ENCODE peak calls at places on chromosomes 1 and 21, in five cellular contexts. L, W, N, J and G are unnamed samples.

GRCh38 chr1:156623946-156624813 is 5.0 kb downstream of the HAPLN2 start:
- DNase-seq in L (no peak), W (peak; percentile 90), N (no peak), J (no peak), G (no peak)

GRCh38 chr1:40794915-40795715 is 11.5 kb downstream of the KCNQ4 start:
- DNase-seq in L (no peak), W (no peak), N (no peak), J (no peak), G (no peak)

GRCh38 chr1:216457356-216457755 is 34.1 kb upstream of the USH2A start:
- DNase-seq in L (no peak), W (peak; percentile 8), N (no peak), J (no peak), G (no peak)

GRCh38 chr21:42532466-42533181 is 19.0 kb downstream of the SLC37A1 start:
- DNase-seq in L (peak; percentile 38), W (no peak), N (no peak), J (no peak), G (no peak)

GRCh38 chr1:46517010-46517600 is 27.5 kb downstream of the DMBX1 start:
- DNase-seq in L (no peak), W (peak; percentile 91), N (no peak), J (no peak), G (no peak)

GRCh38 chr1:78432016-78432415 is 58.8 kb upstream of the PTGFR start:
- DNase-seq in L (no peak), W (no peak), N (no peak), J (peak; percentile 19), G (no peak)

GRCh38 chr1:200038987-200039848 is 11.7 kb downstream of the NR5A2 start:
- DNase-seq in L (no peak), W (peak; percentile 85), N (no peak), J (no peak), G (no peak)

GRCh38 chr21:15682977-15683376 is 46.8 kb upstream of the USP25 start:
- DNase-seq in L (no peak), W (no peak), N (no peak), J (no peak), G (no peak)

GRCh38 chr1:115828101-115829022 is 12.6 kb downstream of the NHLH2 start:
- DNase-seq in L (no peak), W (peak; percentile 68), N (no peak), J (no peak), G (no peak)

GRCh38 chr21:36059823-36060158 is 535 bp downstream of the SETD4 start:
- DNase-seq in L (peak; percentile 54), W (no peak), N (no peak), J (no peak), G (no peak)